ENCODE peak calls at places on chromosomes 13 and 19, in ten cellular contexts. One of them, this sample, is unnamed.

GRCh38 chr13:42532561-42533335 is 41.2 kb upstream of the TNFSF11 start:
- DNase-seq in astrocyte of the spinal cord: no peak
- DNase-seq in cardiac fibroblast: peak; percentile 22
- DNase-seq in thyroid gland: no peak
- DNase-seq in left lung: no peak
- DNase-seq in esophagus squamous epithelium: no peak
- DNase-seq in RWPE1: no peak
- DNase-seq in HFF-Myc: no peak
- DNase-seq in esophagus muscularis mucosa: no peak
- DNase-seq in neural crest cell: no peak
- DNase-seq in this sample: no peak

GRCh38 chr13:106649495-106649894 is 81.6 kb upstream of the ARGLU1 start:
- DNase-seq in astrocyte of the spinal cord: peak; percentile 8
- DNase-seq in cardiac fibroblast: no peak
- DNase-seq in thyroid gland: no peak
- DNase-seq in left lung: no peak
- DNase-seq in esophagus squamous epithelium: no peak
- DNase-seq in RWPE1: peak; percentile 43
- DNase-seq in HFF-Myc: no peak
- DNase-seq in esophagus muscularis mucosa: no peak
- DNase-seq in neural crest cell: no peak
- DNase-seq in this sample: no peak

GRCh38 chr13:41848435-41849255 is 112.3 kb downstream of the VWA8 start:
- DNase-seq in astrocyte of the spinal cord: peak; percentile 68
- DNase-seq in cardiac fibroblast: peak; percentile 67
- DNase-seq in thyroid gland: no peak
- DNase-seq in left lung: no peak
- DNase-seq in esophagus squamous epithelium: no peak
- DNase-seq in RWPE1: no peak
- DNase-seq in HFF-Myc: no peak
- DNase-seq in esophagus muscularis mucosa: no peak
- DNase-seq in neural crest cell: no peak
- DNase-seq in this sample: no peak

GRCh38 chr13:61600360-61601033 is 184.8 kb upstream of the PCDH20 start:
- DNase-seq in astrocyte of the spinal cord: no peak
- DNase-seq in cardiac fibroblast: no peak
- DNase-seq in thyroid gland: no peak
- DNase-seq in left lung: no peak
- DNase-seq in esophagus squamous epithelium: no peak
- DNase-seq in RWPE1: no peak
- DNase-seq in HFF-Myc: no peak
- DNase-seq in esophagus muscularis mucosa: no peak
- DNase-seq in neural crest cell: no peak
- DNase-seq in this sample: no peak

GRCh38 chr19:44653977-44654784 is 10.5 kb downstream of the PVR start:
- DNase-seq in astrocyte of the spinal cord: peak; percentile 39
- DNase-seq in cardiac fibroblast: peak; percentile 67
- DNase-seq in thyroid gland: peak; percentile 75
- DNase-seq in left lung: peak; percentile 92
- DNase-seq in esophagus squamous epithelium: no peak
- DNase-seq in RWPE1: peak; percentile 42
- DNase-seq in HFF-Myc: no peak
- DNase-seq in esophagus muscularis mucosa: no peak
- DNase-seq in neural crest cell: peak; percentile 19
- DNase-seq in this sample: no peak

GRCh38 chr13:113151745-113152707 is 6.4 kb upstream of the PROZ start:
- DNase-seq in astrocyte of the spinal cord: peak; percentile 68
- DNase-seq in cardiac fibroblast: peak; percentile 64
- DNase-seq in thyroid gland: peak; percentile 16
- DNase-seq in left lung: no peak
- DNase-seq in esophagus squamous epithelium: no peak
- DNase-seq in RWPE1: no peak
- DNase-seq in HFF-Myc: no peak
- DNase-seq in esophagus muscularis mucosa: no peak
- DNase-seq in neural crest cell: no peak
- DNase-seq in this sample: no peak

GRCh38 chr13:23450340-23451046 is 17.0 kb upstream of the SACS start:
- DNase-seq in astrocyte of the spinal cord: no peak
- DNase-seq in cardiac fibroblast: no peak
- DNase-seq in thyroid gland: no peak
- DNase-seq in left lung: no peak
- DNase-seq in esophagus squamous epithelium: no peak
- DNase-seq in RWPE1: no peak
- DNase-seq in HFF-Myc: no peak
- DNase-seq in esophagus muscularis mucosa: no peak
- DNase-seq in neural crest cell: no peak
- DNase-seq in this sample: no peak

GRCh38 chr19:41843371-41843770 is 1.1 kb downstream of the LYPD4 start:
- DNase-seq in astrocyte of the spinal cord: no peak
- DNase-seq in cardiac fibroblast: no peak
- DNase-seq in thyroid gland: no peak
- DNase-seq in left lung: no peak
- DNase-seq in esophagus squamous epithelium: no peak
- DNase-seq in RWPE1: no peak
- DNase-seq in HFF-Myc: no peak
- DNase-seq in esophagus muscularis mucosa: no peak
- DNase-seq in neural crest cell: no peak
- DNase-seq in this sample: no peak

GRCh38 chr13:41008349-41008980 is 10.7 kb downstream of the ELF1 start:
- DNase-seq in astrocyte of the spinal cord: peak; percentile 72
- DNase-seq in cardiac fibroblast: peak; percentile 54
- DNase-seq in thyroid gland: no peak
- DNase-seq in left lung: no peak
- DNase-seq in esophagus squamous epithelium: no peak
- DNase-seq in RWPE1: peak; percentile 64
- DNase-seq in HFF-Myc: no peak
- DNase-seq in esophagus muscularis mucosa: no peak
- DNase-seq in neural crest cell: no peak
- DNase-seq in this sample: no peak

GRCh38 chr13:98856983-98857382 is 104.5 kb upstream of the SLC15A1 start:
- DNase-seq in astrocyte of the spinal cord: no peak
- DNase-seq in cardiac fibroblast: peak; percentile 31
- DNase-seq in thyroid gland: no peak
- DNase-seq in left lung: no peak
- DNase-seq in esophagus squamous epithelium: no peak
- DNase-seq in RWPE1: no peak
- DNase-seq in HFF-Myc: no peak
- DNase-seq in esophagus muscularis mucosa: no peak
- DNase-seq in neural crest cell: no peak
- DNase-seq in this sample: no peak

GRCh38 chr19:52722062-52723005 is 12.5 kb downstream of the ZNF611 start:
- DNase-seq in astrocyte of the spinal cord: peak; percentile 60
- DNase-seq in cardiac fibroblast: peak; percentile 48
- DNase-seq in thyroid gland: no peak
- DNase-seq in left lung: no peak
- DNase-seq in esophagus squamous epithelium: no peak
- DNase-seq in RWPE1: peak; percentile 88
- DNase-seq in HFF-Myc: peak; percentile 59
- DNase-seq in esophagus muscularis mucosa: no peak
- DNase-seq in neural crest cell: no peak
- DNase-seq in this sample: no peak

GRCh38 chr19:4357921-4358326 is 14.6 kb downstream of the MPND start:
- DNase-seq in astrocyte of the spinal cord: no peak
- DNase-seq in cardiac fibroblast: no peak
- DNase-seq in thyroid gland: no peak
- DNase-seq in left lung: no peak
- DNase-seq in esophagus squamous epithelium: no peak
- DNase-seq in RWPE1: no peak
- DNase-seq in HFF-Myc: no peak
- DNase-seq in esophagus muscularis mucosa: no peak
- DNase-seq in neural crest cell: no peak
- DNase-seq in this sample: no peak

GRCh38 chr19:41415154-41415571 is 12.0 kb downstream of the B3GNT8 start:
- DNase-seq in astrocyte of the spinal cord: no peak
- DNase-seq in cardiac fibroblast: no peak
- DNase-seq in thyroid gland: peak; percentile 90
- DNase-seq in left lung: no peak
- DNase-seq in esophagus squamous epithelium: no peak
- DNase-seq in RWPE1: no peak
- DNase-seq in HFF-Myc: no peak
- DNase-seq in esophagus muscularis mucosa: no peak
- DNase-seq in neural crest cell: no peak
- DNase-seq in this sample: no peak

GRCh38 chr13:56773148-56773547 is 367.6 kb upstream of the PRR20A start:
- DNase-seq in astrocyte of the spinal cord: no peak
- DNase-seq in cardiac fibroblast: no peak
- DNase-seq in thyroid gland: no peak
- DNase-seq in left lung: no peak
- DNase-seq in esophagus squamous epithelium: no peak
- DNase-seq in RWPE1: no peak
- DNase-seq in HFF-Myc: no peak
- DNase-seq in esophagus muscularis mucosa: no peak
- DNase-seq in neural crest cell: no peak
- DNase-seq in this sample: no peak

GRCh38 chr13:101996906-101997408 is 404.9 kb downstream of the FGF14 start:
- DNase-seq in astrocyte of the spinal cord: no peak
- DNase-seq in cardiac fibroblast: no peak
- DNase-seq in thyroid gland: no peak
- DNase-seq in left lung: no peak
- DNase-seq in esophagus squamous epithelium: no peak
- DNase-seq in RWPE1: no peak
- DNase-seq in HFF-Myc: no peak
- DNase-seq in esophagus muscularis mucosa: no peak
- DNase-seq in neural crest cell: no peak
- DNase-seq in this sample: no peak

GRCh38 chr13:22235285-22235949 is 564.5 kb downstream of the FGF9 start:
- DNase-seq in astrocyte of the spinal cord: no peak
- DNase-seq in cardiac fibroblast: no peak
- DNase-seq in thyroid gland: no peak
- DNase-seq in left lung: no peak
- DNase-seq in esophagus squamous epithelium: no peak
- DNase-seq in RWPE1: no peak
- DNase-seq in HFF-Myc: no peak
- DNase-seq in esophagus muscularis mucosa: no peak
- DNase-seq in neural crest cell: no peak
- DNase-seq in this sample: no peak

GRCh38 chr13:52034616-52035226 is 10.2 kb downstream of the UTP14C start:
- DNase-seq in astrocyte of the spinal cord: no peak
- DNase-seq in cardiac fibroblast: no peak
- DNase-seq in thyroid gland: no peak
- DNase-seq in left lung: no peak
- DNase-seq in esophagus squamous epithelium: no peak
- DNase-seq in RWPE1: no peak
- DNase-seq in HFF-Myc: no peak
- DNase-seq in esophagus muscularis mucosa: no peak
- DNase-seq in neural crest cell: no peak
- DNase-seq in this sample: no peak

GRCh38 chr19:16185925-16186234 is 670 bp downstream of the FAM32A start:
- DNase-seq in astrocyte of the spinal cord: no peak
- DNase-seq in cardiac fibroblast: no peak
- DNase-seq in thyroid gland: no peak
- DNase-seq in left lung: no peak
- DNase-seq in esophagus squamous epithelium: no peak
- DNase-seq in RWPE1: no peak
- DNase-seq in HFF-Myc: no peak
- DNase-seq in esophagus muscularis mucosa: no peak
- DNase-seq in neural crest cell: no peak
- DNase-seq in this sample: no peak
- TF ChIP-seq CTCF in astrocyte of the spinal cord: peak; percentile 59
- TF ChIP-seq CTCF in cardiac fibroblast: peak; percentile 43
- TF ChIP-seq CTCF in thyroid gland: peak; percentile 14
- TF ChIP-seq CTCF in left lung: no peak
- TF ChIP-seq CTCF in esophagus squamous epithelium: no peak
- TF ChIP-seq CTCF in RWPE1: no peak
- TF ChIP-seq CTCF in HFF-Myc: peak; percentile 50
- TF ChIP-seq CTCF in esophagus muscularis mucosa: no peak
- TF ChIP-seq CTCF in neural crest cell: no peak
- TF ChIP-seq CTCF in this sample: no peak

DNA sequence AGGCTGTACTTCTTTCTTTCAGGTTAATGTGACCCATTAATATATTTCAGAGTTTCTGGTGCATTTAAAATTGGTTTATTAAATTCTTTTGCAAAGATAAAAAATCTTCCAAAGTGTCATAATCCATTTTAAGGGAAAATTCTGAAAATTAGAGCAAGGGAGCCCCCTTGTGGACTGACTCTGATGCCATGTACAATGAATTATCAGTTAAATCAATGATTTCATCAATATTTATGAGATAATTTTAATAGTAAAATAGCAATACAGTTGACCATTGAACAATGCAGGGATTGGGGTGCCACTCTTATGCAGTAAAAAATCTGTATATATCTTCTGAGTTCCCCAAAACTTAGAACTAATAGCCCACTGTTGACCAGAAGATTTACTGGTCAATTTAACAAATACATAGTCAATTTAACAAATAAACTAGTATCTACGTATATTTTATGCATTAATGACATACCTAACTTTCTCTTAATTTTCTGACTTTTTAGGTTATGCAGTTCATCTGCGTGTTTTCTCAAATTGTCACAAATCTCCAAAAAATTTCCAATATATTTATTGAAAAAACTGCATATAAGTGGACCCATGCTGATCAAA is 479.1 kb upstream of the MIR17HG start:
- DNase-seq in astrocyte of the spinal cord: peak; percentile 39
- DNase-seq in cardiac fibroblast: peak; percentile 45
- DNase-seq in thyroid gland: peak; percentile 20
- DNase-seq in left lung: no peak
- DNase-seq in esophagus squamous epithelium: no peak
- DNase-seq in RWPE1: peak; percentile 3
- DNase-seq in HFF-Myc: no peak
- DNase-seq in esophagus muscularis mucosa: no peak
- DNase-seq in neural crest cell: peak; percentile 41
- DNase-seq in this sample: no peak
- TF ChIP-seq CTCF in astrocyte of the spinal cord: peak; percentile 55
- TF ChIP-seq CTCF in cardiac fibroblast: peak; percentile 56
- TF ChIP-seq CTCF in thyroid gland: peak; percentile 62
- TF ChIP-seq CTCF in left lung: peak; percentile 49
- TF ChIP-seq CTCF in esophagus squamous epithelium: peak; percentile 48
- TF ChIP-seq CTCF in RWPE1: peak; percentile 73
- TF ChIP-seq CTCF in HFF-Myc: peak; percentile 44
- TF ChIP-seq CTCF in esophagus muscularis mucosa: peak; percentile 34
- TF ChIP-seq CTCF in neural crest cell: peak; percentile 96
- TF ChIP-seq CTCF in this sample: peak; percentile 85

GRCh38 chr19:49422407-49423277 is 599 bp downstream of the PTH2 start:
- DNase-seq in astrocyte of the spinal cord: no peak
- DNase-seq in cardiac fibroblast: no peak
- DNase-seq in thyroid gland: no peak
- DNase-seq in left lung: no peak
- DNase-seq in esophagus squamous epithelium: no peak
- DNase-seq in RWPE1: no peak
- DNase-seq in HFF-Myc: no peak
- DNase-seq in esophagus muscularis mucosa: no peak
- DNase-seq in neural crest cell: peak; percentile 56
- DNase-seq in this sample: no peak
- TF ChIP-seq CTCF in astrocyte of the spinal cord: no peak
- TF ChIP-seq CTCF in cardiac fibroblast: peak; percentile 32
- TF ChIP-seq CTCF in thyroid gland: peak; percentile 31
- TF ChIP-seq CTCF in left lung: no peak
- TF ChIP-seq CTCF in esophagus squamous epithelium: peak; percentile 54
- TF ChIP-seq CTCF in RWPE1: peak; percentile 25
- TF ChIP-seq CTCF in HFF-Myc: peak; percentile 20
- TF ChIP-seq CTCF in esophagus muscularis mucosa: peak; percentile 22
- TF ChIP-seq CTCF in neural crest cell: peak; percentile 54
- TF ChIP-seq CTCF in this sample: peak; percentile 24

DNA sequence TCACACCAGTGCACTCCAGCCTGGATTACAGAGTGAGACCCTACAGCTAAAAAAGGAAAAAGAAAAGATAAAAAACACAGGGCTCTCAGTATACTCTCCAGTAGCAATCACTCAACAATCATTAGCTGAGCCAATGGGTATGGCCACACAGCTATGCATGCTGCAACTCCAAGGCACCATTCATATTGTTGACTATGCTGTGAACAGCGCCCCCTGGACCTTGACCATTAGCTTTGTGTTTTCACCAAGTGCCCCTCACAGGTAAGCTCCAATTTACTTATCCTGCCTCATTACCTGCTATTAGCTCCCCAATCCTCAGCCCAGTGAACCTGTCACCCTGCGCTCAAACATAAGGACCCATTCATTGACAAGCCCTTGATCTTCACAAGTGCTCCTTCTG is 35.8 kb downstream of the ZIC5 start:
- DNase-seq in astrocyte of the spinal cord: no peak
- DNase-seq in cardiac fibroblast: no peak
- DNase-seq in thyroid gland: no peak
- DNase-seq in left lung: no peak
- DNase-seq in esophagus squamous epithelium: no peak
- DNase-seq in RWPE1: no peak
- DNase-seq in HFF-Myc: no peak
- DNase-seq in esophagus muscularis mucosa: no peak
- DNase-seq in neural crest cell: no peak
- DNase-seq in this sample: no peak
- TF ChIP-seq CTCF in astrocyte of the spinal cord: no peak
- TF ChIP-seq CTCF in cardiac fibroblast: no peak
- TF ChIP-seq CTCF in thyroid gland: no peak
- TF ChIP-seq CTCF in left lung: no peak
- TF ChIP-seq CTCF in esophagus squamous epithelium: no peak
- TF ChIP-seq CTCF in RWPE1: no peak
- TF ChIP-seq CTCF in HFF-Myc: no peak
- TF ChIP-seq CTCF in esophagus muscularis mucosa: no peak
- TF ChIP-seq CTCF in neural crest cell: no peak
- TF ChIP-seq CTCF in this sample: no peak